ENCODE peak calls at places on chromosomes 7 and 10, in six cellular contexts. One of them, this sample, is unnamed.

GRCh38 chr7:22121702-22122474 is 176.2 kb upstream of the CDCA7L start:
- DNase-seq in WTC11: no peak
- DNase-seq in neural crest cell: no peak
- DNase-seq in endothelial cell: peak
- DNase-seq in nephron progenitor cell: no peak
- DNase-seq in left lung: no peak
- DNase-seq in this sample: no peak

GRCh38 chr7:75623390-75624133 is 115.2 kb downstream of the HIP1 start:
- DNase-seq in WTC11: peak
- DNase-seq in neural crest cell: no peak
- DNase-seq in endothelial cell: peak
- DNase-seq in nephron progenitor cell: no peak
- DNase-seq in left lung: peak
- DNase-seq in this sample: no peak

GRCh38 chr10:96664563-96664962 is 55.8 kb downstream of the PIK3AP1 start:
- DNase-seq in WTC11: no peak
- DNase-seq in neural crest cell: no peak
- DNase-seq in endothelial cell: peak
- DNase-seq in nephron progenitor cell: no peak
- DNase-seq in left lung: no peak
- DNase-seq in this sample: no peak

GRCh38 chr10:122707535-122707934 is 7.9 kb upstream of the C10orf120 start:
- DNase-seq in WTC11: no peak
- DNase-seq in neural crest cell: no peak
- DNase-seq in endothelial cell: no peak
- DNase-seq in nephron progenitor cell: no peak
- DNase-seq in left lung: no peak
- DNase-seq in this sample: no peak

GRCh38 chr7:85010306-85010705 is 176.6 kb downstream of the SEMA3D start:
- DNase-seq in WTC11: no peak
- DNase-seq in neural crest cell: no peak
- DNase-seq in endothelial cell: no peak
- DNase-seq in nephron progenitor cell: no peak
- DNase-seq in left lung: no peak
- DNase-seq in this sample: no peak

GRCh38 chr7:120272896-120273475 is at the start of gene KCND2:
- DNase-seq in WTC11: peak
- DNase-seq in neural crest cell: peak
- DNase-seq in endothelial cell: peak
- DNase-seq in nephron progenitor cell: peak
- DNase-seq in left lung: no peak
- DNase-seq in this sample: no peak

GRCh38 chr10:34638405-34639054 is 176.6 kb downstream of the PARD3 start:
- DNase-seq in WTC11: peak
- DNase-seq in neural crest cell: peak
- DNase-seq in endothelial cell: peak
- DNase-seq in nephron progenitor cell: peak
- DNase-seq in left lung: peak
- DNase-seq in this sample: peak

GRCh38 chr7:6615853-6616555 is 594 bp downstream of the ZNF853 start:
- DNase-seq in WTC11: peak
- DNase-seq in neural crest cell: peak
- DNase-seq in endothelial cell: peak
- DNase-seq in nephron progenitor cell: peak
- DNase-seq in left lung: no peak
- DNase-seq in this sample: no peak

GRCh38 chr7:75662579-75663301 is 76.0 kb downstream of the HIP1 start:
- DNase-seq in WTC11: no peak
- DNase-seq in neural crest cell: no peak
- DNase-seq in endothelial cell: no peak
- DNase-seq in nephron progenitor cell: no peak
- DNase-seq in left lung: no peak
- DNase-seq in this sample: no peak

GRCh38 chr7:27739301-27739913 is 555 bp upstream of the TAX1BP1 start:
- DNase-seq in WTC11: no peak
- DNase-seq in neural crest cell: no peak
- DNase-seq in endothelial cell: no peak
- DNase-seq in nephron progenitor cell: no peak
- DNase-seq in left lung: no peak
- DNase-seq in this sample: no peak

GRCh38 chr7:22418251-22419046 is 61.5 kb upstream of the RAPGEF5 start:
- DNase-seq in WTC11: no peak
- DNase-seq in neural crest cell: no peak
- DNase-seq in endothelial cell: no peak
- DNase-seq in nephron progenitor cell: no peak
- DNase-seq in left lung: no peak
- DNase-seq in this sample: no peak

GRCh38 chr10:99983280-99983988 is 26.3 kb downstream of the DNMBP start:
- DNase-seq in WTC11: no peak
- DNase-seq in neural crest cell: no peak
- DNase-seq in endothelial cell: peak
- DNase-seq in nephron progenitor cell: peak
- DNase-seq in left lung: no peak
- DNase-seq in this sample: no peak

GRCh38 chr7:157474685-157475084 is 137.9 kb downstream of the DNAJB6 start:
- DNase-seq in WTC11: peak
- DNase-seq in neural crest cell: no peak
- DNase-seq in endothelial cell: no peak
- DNase-seq in nephron progenitor cell: peak
- DNase-seq in left lung: no peak
- DNase-seq in this sample: no peak
- TF ChIP-seq CTCF in WTC11: peak
- TF ChIP-seq CTCF in neural crest cell: peak
- TF ChIP-seq CTCF in endothelial cell: no peak
- TF ChIP-seq CTCF in nephron progenitor cell: peak
- TF ChIP-seq CTCF in left lung: no peak
- TF ChIP-seq CTCF in this sample: no peak

GRCh38 chr7:158396982-158397862 is 190.4 kb downstream of the PTPRN2 start:
- DNase-seq in WTC11: no peak
- DNase-seq in neural crest cell: no peak
- DNase-seq in endothelial cell: no peak
- DNase-seq in nephron progenitor cell: no peak
- DNase-seq in left lung: peak
- DNase-seq in this sample: no peak

GRCh38 chr7:158396301-158396905 is 191.2 kb downstream of the PTPRN2 start:
- DNase-seq in WTC11: no peak
- DNase-seq in neural crest cell: no peak
- DNase-seq in endothelial cell: no peak
- DNase-seq in nephron progenitor cell: no peak
- DNase-seq in left lung: no peak
- DNase-seq in this sample: no peak

GRCh38 chr7:158394936-158395335 is 192.7 kb downstream of the PTPRN2 start:
- DNase-seq in WTC11: peak
- DNase-seq in neural crest cell: peak
- DNase-seq in endothelial cell: no peak
- DNase-seq in nephron progenitor cell: peak
- DNase-seq in left lung: no peak
- DNase-seq in this sample: peak

GRCh38 chr7:158395349-158395748 is 192.3 kb downstream of the PTPRN2 start:
- DNase-seq in WTC11: no peak
- DNase-seq in neural crest cell: no peak
- DNase-seq in endothelial cell: no peak
- DNase-seq in nephron progenitor cell: no peak
- DNase-seq in left lung: no peak
- DNase-seq in this sample: no peak

GRCh38 chr7:158395780-158396214 is 191.8 kb downstream of the PTPRN2 start:
- DNase-seq in WTC11: peak
- DNase-seq in neural crest cell: no peak
- DNase-seq in endothelial cell: no peak
- DNase-seq in nephron progenitor cell: no peak
- DNase-seq in left lung: peak
- DNase-seq in this sample: no peak
- TF ChIP-seq CTCF in WTC11: no peak
- TF ChIP-seq CTCF in neural crest cell: no peak
- TF ChIP-seq CTCF in endothelial cell: no peak
- TF ChIP-seq CTCF in nephron progenitor cell: no peak
- TF ChIP-seq CTCF in left lung: no peak
- TF ChIP-seq CTCF in this sample: no peak

DNA sequence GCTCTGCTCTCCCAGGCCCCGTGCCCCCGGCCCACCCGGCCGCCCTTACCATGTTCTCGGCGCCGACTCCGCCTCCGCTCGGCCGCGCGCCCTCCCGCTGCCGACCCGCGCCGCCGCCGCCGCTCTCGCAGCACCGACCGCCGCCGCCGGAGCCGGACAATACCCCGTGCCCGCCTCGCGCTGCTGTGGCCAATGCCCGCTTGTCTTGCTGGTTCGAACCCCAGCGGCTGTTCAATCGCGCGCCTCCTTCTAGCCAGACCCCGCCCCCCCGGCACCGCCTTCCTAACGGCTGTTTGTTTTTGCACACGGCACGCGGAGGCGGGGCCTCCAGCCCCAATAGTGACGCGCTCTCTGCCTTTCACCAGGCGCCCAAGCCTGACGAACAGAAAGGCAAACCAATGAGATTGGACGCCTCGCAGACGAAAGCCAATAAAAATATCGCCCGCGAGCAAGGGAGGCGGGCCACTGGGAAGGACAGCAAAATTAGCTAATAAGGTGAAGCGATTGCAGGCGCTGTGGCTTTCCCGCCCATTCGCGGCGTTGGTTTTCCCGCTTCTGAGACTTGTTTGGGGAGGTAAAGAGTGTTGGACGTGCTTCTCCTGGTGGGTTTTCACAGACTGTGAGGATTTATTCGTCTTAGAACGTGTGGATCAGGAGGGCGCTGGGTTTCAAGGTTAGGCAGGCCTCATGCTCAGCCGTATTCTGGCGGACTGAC is at the start of gene H2AZ2:
- DNase-seq in WTC11: peak
- DNase-seq in neural crest cell: peak
- DNase-seq in endothelial cell: peak
- DNase-seq in nephron progenitor cell: peak
- DNase-seq in left lung: peak
- DNase-seq in this sample: peak
- TF ChIP-seq CTCF in WTC11: no peak
- TF ChIP-seq CTCF in neural crest cell: no peak
- TF ChIP-seq CTCF in endothelial cell: peak
- TF ChIP-seq CTCF in nephron progenitor cell: no peak
- TF ChIP-seq CTCF in left lung: no peak
- TF ChIP-seq CTCF in this sample: peak

DNA sequence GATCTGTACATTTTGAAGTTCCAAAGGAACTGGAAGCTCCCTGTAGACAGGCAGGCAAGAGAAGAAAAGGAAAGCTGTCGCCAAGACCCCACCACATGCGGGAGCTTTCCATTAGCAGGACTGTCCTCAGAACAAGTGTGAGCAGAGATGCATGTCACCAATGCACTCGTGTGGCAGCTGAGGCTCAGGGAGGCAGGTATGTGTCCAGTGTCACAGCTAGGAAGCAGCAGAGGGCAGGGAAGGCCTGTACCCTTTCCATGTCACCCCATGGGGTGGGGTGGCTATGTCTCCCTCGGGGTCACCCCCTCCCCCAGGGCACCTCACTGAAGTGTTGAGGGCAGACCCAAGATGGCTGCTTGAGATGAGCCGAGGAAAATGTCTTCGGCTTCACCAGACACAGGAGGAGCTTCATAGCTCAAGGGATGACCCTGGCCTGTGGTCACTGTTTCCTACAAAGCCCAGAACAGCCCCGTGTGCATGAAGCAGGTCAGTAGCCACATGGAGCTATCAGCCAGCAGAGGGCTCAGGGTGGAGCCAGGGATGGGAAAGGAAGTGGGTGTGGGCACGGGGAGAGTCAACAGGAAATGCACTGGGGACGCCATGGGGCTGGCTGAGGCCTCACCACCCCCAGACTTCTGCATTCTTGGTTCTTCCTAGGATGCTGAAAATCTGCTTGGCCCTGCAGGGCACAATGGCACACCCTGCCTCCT is 96.6 kb downstream of the FAM53B start:
- DNase-seq in WTC11: no peak
- DNase-seq in neural crest cell: no peak
- DNase-seq in endothelial cell: peak
- DNase-seq in nephron progenitor cell: no peak
- DNase-seq in left lung: peak
- DNase-seq in this sample: peak
- TF ChIP-seq CTCF in WTC11: no peak
- TF ChIP-seq CTCF in neural crest cell: no peak
- TF ChIP-seq CTCF in endothelial cell: no peak
- TF ChIP-seq CTCF in nephron progenitor cell: no peak
- TF ChIP-seq CTCF in left lung: no peak
- TF ChIP-seq CTCF in this sample: peak